ENCODE peak calls at places on chromosome 4, in seven cellular contexts. Y is GM12878, Z is fibroblast of lung, D is HCT116, O is MM.1S, H is PC-3, X is hepatocyte. C is an unnamed sample. For H3K27me3, the result is how much of the 10 kb centered on the place peaks cover.

GRCh38 chr4:25320374-25321172 is 8.0 kb downstream of the ZCCHC4 start:
- DNase-seq in Y (no peak), Z (peak), O (no peak), X (no peak), D (no peak), H (peak), C (peak)

GRCh38 chr4:151287409-151287808 is 10.4 kb downstream of the PRSS48 start:
- DNase-seq in H (peak), X (no peak), O (no peak), D (no peak), Z (no peak), Y (no peak), C (no peak)

GRCh38 chr4:129240816-129241215 is 144.9 kb downstream of the C4orf33 start:
- DNase-seq in Z (peak), H (no peak), Y (no peak), X (peak), D (no peak), O (no peak), C (no peak)

GRCh38 chr4:37365888-37366287 is 121.3 kb downstream of the NWD2 start:
- DNase-seq in D (no peak), Y (no peak), O (no peak), H (no peak), X (no peak), Z (peak), C (no peak)

GRCh38 chr4:149987330-149987751 is 90.9 kb upstream of the DCLK2 start:
- DNase-seq in H (no peak), Y (no peak), X (peak), O (no peak), Z (no peak), D (no peak), C (no peak)

GRCh38 chr4:13481569-13481968 is 2.6 kb downstream of the RAB28 start:
- DNase-seq in X (no peak), D (no peak), Z (peak), Y (no peak), O (no peak), H (peak), C (no peak)

GRCh38 chr4:41504167-41504566 is 33.8 kb upstream of the LIMCH1 start:
- DNase-seq in Y (no peak), Z (no peak), O (no peak), D (no peak), H (no peak), X (no peak), C (no peak)

GRCh38 chr4:189022441-189023035 is 883.3 kb downstream of the TRIML1 start:
- DNase-seq in D (no peak), O (no peak), Z (peak), Y (no peak), H (peak), X (peak), C (no peak)

GRCh38 chr4:168153596-168154440 is 61.5 kb downstream of the ANXA10 start:
- DNase-seq in Y (peak), D (peak), H (peak), X (peak), O (peak), Z (peak), C (no peak)

GRCh38 chr4:2416564-2417195 is 1.8 kb downstream of the ZFYVE28 start:
- DNase-seq in D (no peak), H (no peak), X (no peak), Z (peak), O (no peak), Y (no peak), C (no peak)

GRCh38 chr4:108036252-108036651 is 46.6 kb downstream of the HADH start:
- DNase-seq in O (peak), H (no peak), Y (no peak), Z (no peak), D (no peak), X (no peak), C (no peak)

GRCh38 chr4:32462944-32463343 is 1742.8 kb downstream of the PCDH7 start:
- DNase-seq in Z (peak), Y (no peak), D (peak), H (peak), X (no peak), O (peak), C (no peak)

GRCh38 chr4:85955614-85956295 is 404.1 kb downstream of the MAPK10 start:
- DNase-seq in Y (no peak), X (no peak), Z (no peak), D (no peak), O (no peak), H (peak), C (no peak)

GRCh38 chr4:72326692-72327632 is 242.1 kb downstream of the ADAMTS3 start:
- DNase-seq in D (peak), O (peak), X (peak), H (peak), Z (peak), Y (no peak), C (no peak)

DNA sequence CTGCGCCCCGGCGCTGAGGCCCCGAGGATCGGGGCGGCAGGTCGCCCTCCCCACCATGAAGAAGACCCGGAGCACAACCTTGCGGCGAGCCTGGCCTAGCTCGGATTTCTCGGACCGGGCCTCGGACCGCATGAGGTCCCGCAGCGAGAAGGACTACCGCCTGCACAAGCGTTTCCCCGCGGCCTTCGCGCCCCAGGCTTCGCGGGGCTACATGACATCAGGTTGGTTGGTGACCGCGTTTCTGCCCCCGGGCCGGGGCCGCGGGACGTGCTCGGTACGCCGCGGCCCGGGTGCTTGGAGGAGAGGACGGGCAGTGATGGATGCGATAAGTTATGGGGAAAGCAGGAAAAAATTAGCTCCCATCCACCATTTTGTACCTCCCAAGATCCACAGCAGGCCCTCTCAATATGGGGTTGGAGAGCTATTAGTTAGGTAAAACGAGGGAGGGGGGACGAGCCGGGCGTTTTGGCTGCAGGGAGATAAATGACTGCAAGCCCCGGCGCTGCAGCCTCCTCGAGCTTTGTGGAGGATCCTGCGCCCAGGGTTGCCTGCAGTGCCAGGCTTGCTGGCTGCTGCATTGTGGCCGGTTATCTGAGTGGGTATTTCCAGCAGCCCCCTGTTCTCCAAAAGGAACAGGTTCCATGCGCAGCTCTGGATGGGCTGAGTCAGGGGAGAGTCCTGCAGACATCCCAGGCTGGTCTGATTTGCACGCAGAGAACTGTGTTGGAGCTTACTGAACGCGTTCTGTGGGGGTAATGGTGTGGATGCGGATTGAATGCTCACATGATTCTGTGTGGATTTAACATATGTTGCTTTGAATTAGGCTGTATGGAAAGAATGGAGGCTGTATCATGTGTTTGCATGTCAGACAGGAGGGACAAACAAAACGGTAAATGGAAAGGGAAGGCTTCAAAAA is 1.9 kb downstream of the STOX2 start:
- DNase-seq in Z (no peak), H (no peak), O (no peak), X (peak), Y (no peak), D (no peak), C (no peak)
- TF ChIP-seq EZH2 in Z (no peak), H (no peak), O (no peak), X (peak), Y (peak), D (no peak), C (peak)

GRCh38 chr4:52883183-52883621 is 21.1 kb downstream of the RASL11B start:
- DNase-seq in X (peak), Z (no peak), D (no peak), H (peak), Y (no peak), O (no peak), C (no peak)
- H2AFZ ChIP-seq in X (no peak), Z (no peak), D (no peak), H (no peak), Y (no peak), O (no peak), C (no peak)

GRCh38 chr4:1403591-1404572 is 2.4 kb downstream of the NKX1-1 start:
- DNase-seq in X (peak), H (no peak), Z (no peak), D (no peak), O (no peak), Y (no peak), C (no peak)

GRCh38 chr4:1402021-1402515 is 4.2 kb downstream of the NKX1-1 start:
- DNase-seq in Y (no peak), Z (no peak), X (peak), H (no peak), D (no peak), O (no peak), C (no peak)

GRCh38 chr4:1401409-1402020 is 4.7 kb downstream of the NKX1-1 start:
- DNase-seq in Y (no peak), O (no peak), H (no peak), X (peak), D (no peak), Z (no peak), C (no peak)

GRCh38 chr4:1403177-1403583 is 3.1 kb downstream of the NKX1-1 start:
- DNase-seq in O (no peak), Y (no peak), Z (no peak), D (no peak), H (no peak), X (peak), C (no peak)

DNA sequence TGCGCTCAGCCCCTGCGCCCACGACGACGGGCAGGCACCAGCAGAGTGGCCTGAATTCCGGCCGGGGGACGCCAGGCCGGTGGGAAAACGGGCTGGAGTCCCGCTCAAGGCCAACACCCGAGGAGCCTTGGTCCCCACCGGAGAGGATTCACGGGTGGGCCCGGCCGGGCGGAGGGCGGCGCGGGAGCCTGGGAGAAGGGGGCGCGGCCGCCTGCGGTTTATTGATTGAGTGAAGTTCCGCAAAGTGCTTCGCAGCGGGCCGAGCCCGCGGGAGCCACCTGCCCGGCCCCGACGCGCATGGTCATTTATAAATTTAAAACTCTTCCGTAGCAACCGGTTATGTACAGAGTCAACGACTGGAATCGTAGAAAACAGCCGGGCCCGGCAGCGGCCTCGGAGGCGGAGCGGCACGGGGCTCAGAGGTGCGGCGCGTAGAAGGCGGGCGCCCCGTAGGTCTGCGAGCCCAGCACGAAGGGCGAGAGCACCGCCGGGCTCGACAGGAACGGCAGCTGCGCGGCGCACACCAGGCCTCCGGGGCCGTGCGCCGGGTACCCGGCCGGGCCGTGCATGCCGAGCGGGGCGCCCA is 3.6 kb downstream of the NKX1-1 start:
- DNase-seq in H (no peak), O (no peak), Z (no peak), X (peak), Y (no peak), D (no peak), C (no peak)
- H3K27me3 ChIP-seq in H (under half), O (under half), Z (half or more), X (under half), Y (under half), D (under half), C (half or more)

DNA sequence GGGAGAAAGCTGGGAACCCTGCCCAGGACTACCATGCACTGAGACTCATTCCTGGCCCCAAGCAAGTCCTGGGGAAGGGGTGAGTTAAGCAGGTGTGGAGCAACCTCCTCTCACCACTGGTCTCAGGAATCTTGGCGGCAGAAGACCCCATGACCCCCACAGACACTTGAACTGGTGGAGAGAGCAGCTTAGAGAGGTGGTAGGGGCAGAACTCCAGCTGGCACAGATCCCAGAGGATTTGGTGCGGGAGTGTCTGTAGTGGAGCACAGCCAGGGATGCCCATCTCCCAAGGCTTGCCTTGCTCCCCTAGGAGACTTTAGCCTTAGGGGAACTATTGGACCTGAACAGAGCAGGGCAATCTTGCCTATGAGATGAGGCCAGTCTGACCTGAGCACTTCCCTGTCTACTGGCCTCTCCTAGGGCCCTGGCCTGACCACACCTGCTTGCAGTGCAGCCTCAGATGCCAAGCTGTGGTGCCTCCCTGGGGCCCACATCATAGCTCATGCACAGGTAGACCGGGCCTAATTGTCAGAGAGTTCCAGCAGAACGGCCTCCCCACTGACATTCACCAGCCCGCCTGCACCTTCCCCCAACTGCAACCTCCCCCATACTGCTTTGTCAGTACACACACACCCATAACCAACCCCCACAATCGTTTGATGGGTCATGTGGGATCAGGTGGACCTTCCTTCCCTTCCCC is 78.0 kb downstream of the NAA11 start:
- DNase-seq in H (no peak), D (no peak), O (no peak), X (no peak), Z (no peak), Y (no peak), C (no peak)
- TF ChIP-seq EZH2 in H (no peak), D (no peak), O (no peak), X (no peak), Z (no peak), Y (no peak), C (no peak)

GRCh38 chr4:70721747-70722146 is at the start of gene RUFY3:
- DNase-seq in Y (no peak), H (no peak), D (no peak), X (peak), Z (peak), O (no peak), C (no peak)
- H2AFZ ChIP-seq in Y (no peak), H (no peak), D (no peak), X (peak), Z (no peak), O (no peak), C (no peak)

GRCh38 chr4:145266881-145267280 is 86.5 kb upstream of the OTUD4 start:
- DNase-seq in O (no peak), Y (no peak), D (no peak), Z (no peak), H (no peak), X (no peak), C (no peak)
- H3K27me3 ChIP-seq in O (under half), Y (under half), D (under half), Z (under half), H (under half), X (under half), C (under half)

GRCh38 chr4:82784615-82785247 is 13.9 kb downstream of the SCD5 start:
- DNase-seq in X (no peak), D (no peak), Y (no peak), Z (peak), O (no peak), H (peak), C (no peak)
- TF ChIP-seq EZH2 in X (no peak), D (no peak), Y (no peak), Z (no peak), O (no peak), H (no peak), C (no peak)

GRCh38 chr4:113278324-113278934 is 229.0 kb downstream of the ANK2 start:
- DNase-seq in H (peak), Y (peak), D (peak), X (peak), Z (peak), O (peak), C (peak)
- H2AFZ ChIP-seq in H (no peak), Y (no peak), D (no peak), X (no peak), Z (no peak), O (no peak), C (no peak)